ENCODE peak calls at places on chromosome 5, in eight cellular contexts. G is lung, U is fibroblast of mammary gland, W is NCI-H774, E is left cardiac atrium, R is NCI-H2107, P is sigmoid colon, C is heart right ventricle. T is an unnamed sample.

GRCh38 chr5:67581203-67581602 is 384.6 kb upstream of the CD180 start:
- DNase-seq in G (no peak), U (peak; percentile 86), P (no peak), C (no peak), W (no peak), E (no peak), R (no peak), T (no peak)

GRCh38 chr5:36696059-36696673 is 89.8 kb downstream of the SLC1A3 start:
- DNase-seq in U (peak; percentile 73), P (peak; percentile 67), C (peak; percentile 42), G (peak; percentile 47), W (peak; percentile 17), E (peak; percentile 59), R (peak; percentile 6), T (peak; percentile 75)

GRCh38 chr5:33049845-33050244 is 338.7 kb downstream of the NPR3 start:
- DNase-seq in U (peak; percentile 89), P (no peak), W (no peak), G (no peak), E (no peak), R (no peak), C (no peak), T (peak; percentile 94)

GRCh38 chr5:109413463-109413862 is 3.7 kb upstream of the PJA2 start:
- DNase-seq in U (peak; percentile 31), G (no peak), P (peak; percentile 69), C (peak; percentile 16), R (no peak), E (peak; percentile 39), W (peak; percentile 43), T (peak; percentile 12)

GRCh38 chr5:105740242-105740641 is 1930.5 kb downstream of the EFNA5 start:
- DNase-seq in E (no peak), C (no peak), W (no peak), P (no peak), R (no peak), G (no peak), U (no peak), T (no peak)

GRCh38 chr5:80240368-80240986 is 15.4 kb downstream of the SERINC5 start:
- DNase-seq in P (no peak), U (no peak), G (no peak), R (no peak), W (no peak), C (no peak), E (no peak), T (no peak)

GRCh38 chr5:154516475-154516874 is 38.4 kb upstream of the HAND1 start:
- DNase-seq in G (no peak), P (no peak), U (no peak), W (no peak), R (no peak), C (no peak), E (no peak), T (no peak)

GRCh38 chr5:100273846-100274580 is 261.2 kb upstream of the FAM174A start:
- DNase-seq in G (no peak), C (no peak), U (no peak), P (no peak), R (no peak), E (no peak), W (no peak), T (no peak)

GRCh38 chr5:25570067-25570583 is 925.3 kb upstream of the CDH10 start:
- DNase-seq in W (no peak), P (no peak), G (no peak), R (no peak), U (no peak), E (no peak), C (no peak), T (no peak)

GRCh38 chr5:56589486-56589870 is 225.9 kb upstream of the MAP3K1 start:
- DNase-seq in U (no peak), C (no peak), R (no peak), E (no peak), W (no peak), P (no peak), G (no peak), T (no peak)

GRCh38 chr5:142816577-142816976 is 46.4 kb downstream of the ARHGAP26 start:
- DNase-seq in G (no peak), R (peak; percentile 24), W (no peak), P (no peak), C (peak; percentile 56), U (peak; percentile 72), E (peak; percentile 76), T (peak; percentile 47)

GRCh38 chr5:21184566-21184965 is 1196.6 kb upstream of the CDH18 start:
- DNase-seq in U (no peak), R (no peak), P (no peak), W (no peak), C (no peak), E (no peak), G (no peak), T (no peak)

GRCh38 chr5:36734422-36734821 is 128.0 kb downstream of the SLC1A3 start:
- DNase-seq in C (no peak), E (no peak), P (no peak), U (peak; percentile 43), W (no peak), R (no peak), G (no peak), T (peak; percentile 65)

GRCh38 chr5:59256331-59256730 is 637.2 kb downstream of the PDE4D start:
- DNase-seq in E (no peak), C (no peak), G (no peak), W (no peak), U (no peak), R (no peak), P (no peak), T (no peak)

GRCh38 chr5:181056431-181056830 is 16.4 kb downstream of the BTNL9 start:
- DNase-seq in G (no peak), P (no peak), U (no peak), R (no peak), C (no peak), W (no peak), E (no peak), T (no peak)

GRCh38 chr5:6496636-6497035 is 48.0 kb downstream of the UBE2QL1 start:
- DNase-seq in G (no peak), R (no peak), C (no peak), P (no peak), U (no peak), W (no peak), E (no peak), T (no peak)

GRCh38 chr5:138033916-138034315 is 1.0 kb upstream of the FAM13B start:
- DNase-seq in R (no peak), P (no peak), U (peak; percentile 54), W (no peak), G (no peak), E (no peak), C (no peak), T (peak; percentile 63)

T was measured in cardiac fibroblast.